ENCODE peak calls at places on chromosomes 5 and 9, in four cellular contexts. D is hepatocyte; F is BE2C; N is CD8-positive, alpha-beta memory T cell. O is an unnamed sample.

GRCh38 chr5:120586646-120587045 is 122.5 kb downstream of the PRR16 start:
- DNase-seq in D (no peak), F (no peak), N (no peak), O (no peak)

GRCh38 chr9:92180669-92181181 is 65.5 kb upstream of the SPTLC1 start:
- DNase-seq in N (no peak), F (no peak), D (peak; percentile 29), O (peak; percentile 75)

GRCh38 chr5:141565826-141566575 is 52.8 kb downstream of the DIAPH1 start:
- DNase-seq in D (no peak), F (no peak), N (no peak), O (no peak)

GRCh38 chr9:104091708-104092107 is 2.4 kb upstream of the SMC2 start:
- DNase-seq in F (no peak), N (no peak), D (no peak), O (no peak)

GRCh38 chr9:127937383-127938297 is at the start of gene DPM2:
- DNase-seq in N (peak; percentile 92), D (peak; percentile 92), F (peak; percentile 87), O (peak; percentile 87)

GRCh38 chr5:150356575-150357284 is 767 bp upstream of the TCOF1 start:
- DNase-seq in F (no peak), N (no peak), D (no peak), O (no peak)

GRCh38 chr5:112348387-112348786 is 70.7 kb downstream of the EPB41L4A start:
- DNase-seq in N (no peak), D (no peak), F (no peak), O (no peak)

GRCh38 chr5:137921931-137922330 is 32.7 kb downstream of the PKD2L2 start:
- DNase-seq in F (no peak), D (no peak), N (no peak), O (no peak)

GRCh38 chr5:67026278-67026677 is 170.3 kb downstream of the CD180 start:
- DNase-seq in F (no peak), D (no peak), N (no peak), O (no peak)

GRCh38 chr9:79801459-79801858 is 229.7 kb downstream of the TLE4 start:
- DNase-seq in F (no peak), D (no peak), N (no peak), O (no peak)

GRCh38 chr9:79798450-79798849 is 226.7 kb downstream of the TLE4 start:
- DNase-seq in D (no peak), N (no peak), F (no peak), O (no peak)

GRCh38 chr9:79796411-79796810 is 224.6 kb downstream of the TLE4 start:
- DNase-seq in D (no peak), F (no peak), N (no peak), O (no peak)

GRCh38 chr9:79800578-79800977 is 228.8 kb downstream of the TLE4 start:
- DNase-seq in D (no peak), N (no peak), F (no peak), O (no peak)

DNA sequence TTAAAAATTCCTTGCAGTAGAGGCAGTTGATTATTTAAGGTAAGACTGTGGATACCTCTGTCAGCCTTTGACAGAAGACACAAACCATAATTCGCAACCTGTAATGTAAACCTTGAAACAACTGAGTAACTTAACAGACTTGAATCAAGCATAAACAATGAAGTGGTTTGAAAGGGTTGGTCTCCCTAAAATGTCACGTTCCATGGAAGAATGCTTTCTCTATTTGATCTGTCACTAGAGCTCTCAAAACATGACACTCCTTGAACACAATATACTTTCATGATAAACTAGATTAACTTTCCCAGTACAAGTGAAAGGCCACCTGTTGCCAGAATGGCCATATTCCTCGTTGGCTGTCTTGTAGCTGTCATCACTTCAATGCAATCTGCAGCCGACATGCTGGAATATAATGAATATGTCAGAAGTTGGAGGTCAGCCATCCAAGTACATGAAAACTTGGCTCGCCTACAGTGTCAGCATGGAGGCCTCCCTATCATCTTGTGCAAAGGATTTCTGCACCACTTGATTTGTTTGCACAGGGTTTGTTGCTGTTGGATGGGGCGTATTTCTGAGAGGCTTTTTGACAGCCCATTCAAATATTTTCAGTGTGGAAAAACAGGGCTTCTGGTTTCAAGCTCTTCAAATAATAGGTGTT is 228.1 kb downstream of the TLE4 start:
- DNase-seq in F (no peak), N (no peak), D (peak; percentile 8), O (no peak)
- H3K36me3 ChIP-seq in F (no peaks in the 10 kb centered on the region), N (no peaks in the 10 kb centered on the region), D (no peaks in the 10 kb centered on the region), O (no peaks in the 10 kb centered on the region)

GRCh38 chr5:107121793-107122519 is 548.8 kb downstream of the EFNA5 start:
- DNase-seq in N (no peak), F (no peak), D (no peak), O (no peak)

GRCh38 chr5:107124376-107124775 is 546.4 kb downstream of the EFNA5 start:
- DNase-seq in N (no peak), D (no peak), F (no peak), O (no peak)

GRCh38 chr5:107118184-107118902 is 552.4 kb downstream of the EFNA5 start:
- DNase-seq in N (no peak), D (no peak), F (no peak), O (no peak)

GRCh38 chr5:107123014-107123413 is 547.7 kb downstream of the EFNA5 start:
- DNase-seq in F (no peak), D (no peak), N (no peak), O (no peak)

GRCh38 chr5:107119656-107120055 is 551.1 kb downstream of the EFNA5 start:
- DNase-seq in D (no peak), N (no peak), F (no peak), O (no peak)
- H3K36me3 ChIP-seq in D (no peaks in the 10 kb centered on the region), N (no peaks in the 10 kb centered on the region), F (no peaks in the 10 kb centered on the region), O (no peaks in the 10 kb centered on the region)

GRCh38 chr5:134561871-134562296 is 36.4 kb downstream of the JADE2 start:
- DNase-seq in D (no peak), N (no peak), F (peak; percentile 39), O (peak; percentile 46)
- H3K36me3 ChIP-seq in D (no peaks in the 10 kb centered on the region), N (peaks cover 83% of the 10 kb centered on the region), F (peaks cover 7% of the 10 kb centered on the region), O (peaks cover 68% of the 10 kb centered on the region)

GRCh38 chr9:33263131-33263935 is 1.2 kb downstream of the BAG1 start:
- DNase-seq in D (peak; percentile 38), F (peak; percentile 23), N (no peak), O (no peak)

GRCh38 chr9:33263936-33264472 is 504 bp downstream of the BAG1 start:
- DNase-seq in D (peak; percentile 52), F (peak; percentile 44), N (peak; percentile 70), O (peak; percentile 27)

GRCh38 chr9:33267368-33267767 is 2.5 kb downstream of the CHMP5 start:
- DNase-seq in F (no peak), D (no peak), N (no peak), O (no peak)

GRCh38 chr9:33264473-33265177 is at the start of the genes BAG1 and CHMP5:
- DNase-seq in D (peak; percentile 100), N (peak; percentile 100), F (peak; percentile 100), O (peak; percentile 99)

DNA sequence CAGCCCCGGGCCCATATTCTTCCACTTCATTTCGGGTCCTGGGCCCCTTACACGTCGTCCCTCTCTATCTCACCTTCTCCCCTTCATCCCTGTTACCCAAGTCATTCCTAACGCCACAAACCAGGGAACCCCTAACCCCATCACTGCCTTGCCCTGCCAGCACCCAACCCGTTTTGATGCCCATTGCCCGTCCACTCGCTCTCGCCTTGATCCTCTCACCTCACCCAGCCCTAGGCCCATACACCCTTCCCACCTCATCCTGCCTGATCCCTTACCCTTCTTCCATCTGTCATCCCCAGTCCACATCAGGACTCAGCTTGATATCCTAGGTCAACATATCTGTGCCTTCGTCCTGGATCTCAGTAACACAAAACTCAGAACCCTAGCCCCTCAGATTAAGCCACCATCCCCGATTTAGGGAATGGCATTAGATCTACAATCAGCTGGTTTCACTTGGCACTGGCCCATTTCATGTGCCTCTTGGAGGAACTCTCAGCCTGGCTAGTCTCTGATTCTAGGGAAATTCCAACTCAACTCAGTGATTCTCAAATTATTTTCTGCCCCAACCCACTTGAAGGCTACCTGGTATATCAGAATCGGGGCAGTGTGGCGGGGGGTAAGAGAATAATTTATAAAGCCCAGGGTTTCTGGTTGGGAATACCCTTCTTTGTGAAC is 499 bp downstream of the CHMP5 start:
- DNase-seq in N (no peak), F (no peak), D (no peak), O (no peak)
- H3K36me3 ChIP-seq in N (peaks cover 24% of the 10 kb centered on the region), F (peaks cover 32% of the 10 kb centered on the region), D (no peaks in the 10 kb centered on the region), O (peaks cover 65% of the 10 kb centered on the region)

DNA sequence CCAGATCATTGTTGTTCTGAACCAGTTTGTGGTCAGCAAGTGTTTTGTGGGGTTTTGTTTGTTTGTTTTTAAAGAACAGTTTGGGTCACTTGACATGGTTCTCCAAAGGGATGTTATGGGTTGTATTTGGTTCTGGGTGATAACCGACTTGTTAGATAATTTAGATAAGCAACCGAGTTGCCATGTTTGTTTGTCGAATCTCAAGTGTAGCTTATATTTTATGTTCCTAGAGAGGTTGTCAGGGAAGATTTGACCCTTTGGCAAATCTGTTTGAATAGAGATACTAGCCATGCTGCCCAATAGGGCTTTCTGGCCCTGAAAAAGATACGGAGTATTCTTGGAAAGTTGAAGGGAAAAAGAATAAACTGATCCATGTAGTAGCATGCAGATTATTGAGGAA is 12.2 kb upstream of the FGF18 start:
- DNase-seq in F (no peak), N (no peak), D (no peak), O (no peak)
- H3K36me3 ChIP-seq in F (peaks cover 76% of the 10 kb centered on the region), N (peaks cover 47% of the 10 kb centered on the region), D (peaks cover 10% of the 10 kb centered on the region), O (peaks cover 74% of the 10 kb centered on the region)

GRCh38 chr5:32088214-32088613 is 85.9 kb downstream of the GOLPH3 start:
- DNase-seq in F (no peak), D (no peak), N (no peak), O (no peak)
- H3K36me3 ChIP-seq in F (peaks cover 3% of the 10 kb centered on the region), D (no peaks in the 10 kb centered on the region), N (no peaks in the 10 kb centered on the region), O (peaks cover 18% of the 10 kb centered on the region)

DNA sequence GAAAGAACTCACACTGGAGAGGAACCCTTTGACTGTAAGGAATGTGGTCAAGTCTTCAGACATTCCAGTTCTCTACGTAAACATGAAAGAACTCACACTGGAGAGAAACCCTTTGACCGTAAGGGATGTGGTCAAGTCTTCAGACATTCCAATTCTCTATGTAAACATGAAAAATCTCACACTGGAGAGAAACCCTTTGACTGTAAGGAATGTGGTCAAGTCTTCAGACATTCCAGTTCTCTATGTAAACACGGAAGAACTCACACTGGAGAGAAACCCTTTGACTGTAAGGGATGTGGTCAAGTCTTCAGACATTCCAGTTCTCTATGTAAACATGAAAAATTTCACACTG is 32.6 kb downstream of the MAPK9 start:
- DNase-seq in N (no peak), F (no peak), D (no peak), O (no peak)
- H3K36me3 ChIP-seq in N (peaks cover 50% of the 10 kb centered on the region), F (peaks cover 52% of the 10 kb centered on the region), D (peaks cover 28% of the 10 kb centered on the region), O (peaks cover 27% of the 10 kb centered on the region)

O was measured in WERI-Rb-1.